ENCODE peak calls at places on chromosomes 7 and 10, in eight cellular contexts. S is A549, X is GM06990, H is AG04450, Q is spleen, D is IMR-90, O is HCT116, T is tibial nerve. N is an unnamed sample.

GRCh38 chr10:3192856-3193635 is 20.5 kb upstream of the PITRM1 start:
- DNase-seq in S (peak; percentile 64), X (no peak), H (peak; percentile 41), Q (no peak), D (peak; percentile 73), O (peak; percentile 34), T (peak; percentile 42), N (peak; percentile 80)

GRCh38 chr7:157577061-157577460 is 240.3 kb downstream of the DNAJB6 start:
- DNase-seq in S (no peak), X (no peak), H (no peak), Q (peak; percentile 73), D (no peak), O (no peak), T (no peak), N (no peak)

GRCh38 chr10:69567920-69568319 is 5.3 kb downstream of the NEUROG3 start:
- DNase-seq in S (peak; percentile 41), X (no peak), H (peak; percentile 6), Q (no peak), D (peak; percentile 51), O (no peak), T (no peak), N (peak; percentile 69)

GRCh38 chr10:37675449-37675848 is 182.0 kb downstream of the ZNF248 start:
- DNase-seq in S (no peak), X (no peak), H (no peak), Q (no peak), D (no peak), O (no peak), T (no peak), N (no peak)

GRCh38 chr7:2517678-2518077 is 1.9 kb upstream of the LFNG start:
- DNase-seq in S (no peak), X (no peak), H (no peak), Q (no peak), D (peak; percentile 61), O (no peak), T (no peak), N (no peak)

GRCh38 chr7:159042084-159042483 is 102.6 kb downstream of the VIPR2 start:
- DNase-seq in S (no peak), X (no peak), H (no peak), Q (no peak), D (no peak), O (no peak), T (no peak), N (no peak)

GRCh38 chr10:31207636-31208035 is 111.4 kb upstream of the ZEB1 start:
- DNase-seq in S (no peak), X (no peak), H (no peak), Q (no peak), D (peak; percentile 31), O (no peak), T (no peak), N (peak; percentile 2)

GRCh38 chr7:34153680-34154270 is 248.4 kb downstream of the BMPER start:
- DNase-seq in S (no peak), X (no peak), H (no peak), Q (no peak), D (peak; percentile 23), O (no peak), T (no peak), N (peak; percentile 43)

GRCh38 chr10:49595713-49596492 is 14.2 kb upstream of the SLC18A3 start:
- DNase-seq in S (no peak), X (no peak), H (no peak), Q (no peak), D (peak; percentile 6), O (no peak), T (no peak), N (peak; percentile 36)

GRCh38 chr7:98236366-98237185 is 15.5 kb downstream of the TECPR1 start:
- DNase-seq in S (no peak), X (no peak), H (no peak), Q (no peak), D (no peak), O (no peak), T (no peak), N (no peak)

GRCh38 chr7:92699560-92699959 is 109.4 kb upstream of the FAM133B start:
- DNase-seq in S (no peak), X (no peak), H (no peak), Q (no peak), D (peak; percentile 72), O (no peak), T (no peak), N (no peak)

GRCh38 chr7:92697012-92697411 is 106.8 kb upstream of the FAM133B start:
- DNase-seq in S (no peak), X (no peak), H (no peak), Q (no peak), D (no peak), O (no peak), T (no peak), N (no peak)

GRCh38 chr7:92697414-92697813 is 107.2 kb upstream of the FAM133B start:
- DNase-seq in S (no peak), X (no peak), H (no peak), Q (no peak), D (no peak), O (no peak), T (no peak), N (no peak)

GRCh38 chr7:92696584-92696983 is 106.4 kb upstream of the FAM133B start:
- DNase-seq in S (no peak), X (no peak), H (no peak), Q (no peak), D (no peak), O (no peak), T (no peak), N (no peak)

GRCh38 chr7:92698237-92698841 is 108.1 kb upstream of the FAM133B start:
- DNase-seq in S (peak; percentile 59), X (no peak), H (peak; percentile 71), Q (no peak), D (peak; percentile 92), O (peak; percentile 48), T (no peak), N (peak; percentile 93)
- H3K4me3 ChIP-seq in S (no peak overlapping the region), X (no peak overlapping the region), H (peak overlapping the region; percentile 38), Q (no peak overlapping the region), D (peak overlapping the region; percentile 6), O (no peak overlapping the region), T (no peak overlapping the region), N (peak overlapping the region; percentile 11)

GRCh38 chr7:38321050-38321449 is 47.6 kb upstream of the TARP start:
- DNase-seq in S (no peak), X (no peak), H (no peak), Q (no peak), D (no peak), O (no peak), T (no peak), N (no peak)
- TF ChIP-seq CTCF in S (no peak), X (no peak), H (no peak), Q (no peak), D (no peak), O (no peak), T (no peak), N (no peak)

GRCh38 chr10:114239117-114239993 is at the start of gene VWA2:
- DNase-seq in S (peak; percentile 22), X (peak; percentile 46), H (no peak), Q (peak; percentile 82), D (no peak), O (no peak), T (no peak), N (no peak)
- H3K4me3 ChIP-seq in S (peak within 1 kb of the TSS; percentile 48), X (peak within 1 kb of the TSS; percentile 28), H (no peak within 1 kb of the TSS), Q (peak within 1 kb of the TSS; percentile 20), D (no peak within 1 kb of the TSS), O (no peak within 1 kb of the TSS), T (no peak within 1 kb of the TSS), N (no peak within 1 kb of the TSS)

GRCh38 chr7:7183061-7183832 is 903 bp downstream of the C1GALT1 start:
- DNase-seq in S (peak; percentile 52), X (peak; percentile 84), H (no peak), Q (peak; percentile 94), D (no peak), O (no peak), T (peak; percentile 16), N (peak; percentile 47)

GRCh38 chr7:7183833-7184463 is 1.6 kb downstream of the C1GALT1 start:
- DNase-seq in S (no peak), X (no peak), H (no peak), Q (no peak), D (no peak), O (no peak), T (no peak), N (peak; percentile 49)

GRCh38 chr7:7181519-7182155 is 707 bp upstream of the C1GALT1 start:
- DNase-seq in S (peak; percentile 82), X (peak; percentile 69), H (no peak), Q (peak; percentile 81), D (peak; percentile 28), O (peak; percentile 32), T (no peak), N (peak; percentile 58)

GRCh38 chr7:7180725-7181428 is 1.5 kb upstream of the C1GALT1 start:
- DNase-seq in S (no peak), X (no peak), H (no peak), Q (no peak), D (no peak), O (no peak), T (no peak), N (no peak)

DNA sequence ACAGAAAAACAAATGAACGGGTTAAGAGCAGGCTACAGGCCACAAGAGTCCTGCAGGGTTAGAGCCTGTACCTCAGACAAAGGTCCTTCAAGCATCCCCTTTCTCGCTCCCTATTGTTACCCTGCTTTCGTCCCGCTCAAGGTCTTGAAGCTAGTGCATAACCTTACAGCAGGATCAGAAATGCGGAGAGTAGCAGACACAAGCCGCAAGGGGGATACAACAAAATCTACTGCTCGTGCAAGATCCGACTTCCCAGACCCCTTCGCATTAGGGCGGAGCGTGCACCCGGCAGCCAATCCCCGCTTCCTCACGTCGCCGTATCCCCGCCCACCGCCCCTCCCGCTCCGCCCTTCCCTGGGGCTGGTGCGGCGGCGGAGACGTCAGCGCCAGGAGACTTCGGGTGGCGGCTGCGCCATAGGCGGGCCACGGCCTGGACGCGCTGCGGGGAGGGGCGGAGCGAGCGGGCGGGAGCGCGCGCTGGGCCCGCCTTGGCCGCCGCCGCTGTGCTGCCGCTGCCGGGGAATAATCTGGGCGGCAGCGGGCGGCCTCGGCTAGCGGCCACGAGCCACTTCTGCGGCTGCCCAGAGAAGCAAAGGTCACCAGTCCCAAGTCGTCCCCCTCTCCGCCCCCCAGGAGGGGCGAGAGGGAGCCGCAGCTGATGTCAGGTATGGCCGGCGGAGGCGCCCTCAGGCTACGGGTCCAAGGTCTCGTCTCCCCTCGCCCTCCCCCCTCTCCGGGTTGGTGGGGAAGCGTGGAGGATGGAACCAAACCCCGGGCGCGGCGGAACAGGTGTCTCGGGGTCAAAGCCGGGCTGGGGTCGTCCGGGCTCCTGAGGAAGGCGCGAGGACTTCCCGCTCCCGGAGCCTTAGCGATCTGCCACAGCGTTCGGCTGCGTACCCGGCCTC is at the start of gene C1GALT1:
- DNase-seq in S (peak; percentile 98), X (peak; percentile 99), H (peak; percentile 97), Q (peak; percentile 99), D (peak; percentile 97), O (peak; percentile 93), T (peak; percentile 92), N (peak; percentile 98)
- TF ChIP-seq CTCF in S (no peak), X (peak; percentile 67), H (peak; percentile 71), Q (peak; percentile 56), D (peak; percentile 56), O (peak; percentile 21), T (peak; percentile 46), N (peak; percentile 61)

DNA sequence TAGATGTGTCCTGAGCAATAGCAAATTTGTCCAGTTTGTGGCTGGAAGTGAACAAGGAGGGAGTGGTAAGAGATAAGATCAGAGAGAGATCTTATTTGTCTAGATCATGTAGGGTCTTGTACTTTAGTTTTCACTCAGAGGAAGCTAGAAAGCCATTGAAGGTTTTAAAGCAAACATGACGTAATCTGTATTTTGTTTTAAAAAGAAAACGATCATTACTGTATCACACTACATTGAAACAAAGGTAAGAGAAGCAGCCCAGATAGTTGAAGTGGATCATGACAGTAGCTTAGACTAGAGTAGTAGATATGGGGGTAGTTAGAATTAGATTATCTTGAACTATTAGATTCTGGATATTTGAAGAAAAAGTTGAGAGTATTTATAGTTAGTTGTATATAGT is 23.6 kb upstream of the ZNF804B start:
- DNase-seq in S (no peak), X (no peak), H (no peak), Q (no peak), D (no peak), O (no peak), T (no peak), N (no peak)
- H3K4me3 ChIP-seq in S (no peak overlapping the region), X (no peak overlapping the region), H (no peak overlapping the region), Q (no peak overlapping the region), D (no peak overlapping the region), O (no peak overlapping the region), T (no peak overlapping the region), N (no peak overlapping the region)

N was measured in cardiac fibroblast.